ENCODE peak calls at places on chromosome 9, in four cellular contexts. D is WTC11, P is HepG2, R is GM12878. E is an unnamed sample.

GRCh38 chr9:94787268-94787667 is 60.8 kb downstream of the AOPEP start:
- DNase-seq in R (no peak), P (no peak), D (no peak), E (no peak)

GRCh38 chr9:7056237-7056636 is 298.5 kb downstream of the KDM4C start:
- DNase-seq in D (no peak), R (no peak), P (no peak), E (no peak)

GRCh38 chr9:72365525-72366256 is 683 bp upstream of the ZFAND5 start:
- DNase-seq in R (peak), P (peak), D (peak), E (peak)

GRCh38 chr9:106925392-106925791 is 62.4 kb downstream of the ZNF462 start:
- DNase-seq in P (no peak), R (no peak), D (no peak), E (no peak)

GRCh38 chr9:36161187-36161586 is 8.0 kb upstream of the CCIN start:
- DNase-seq in R (no peak), P (no peak), D (no peak), E (no peak)

GRCh38 chr9:4866239-4866969 is 73.7 kb downstream of the RCL1 start:
- DNase-seq in D (no peak), P (no peak), R (no peak), E (no peak)

GRCh38 chr9:134707031-134707680 is 65.6 kb downstream of the COL5A1 start:
- DNase-seq in P (peak), D (no peak), R (no peak), E (no peak)

GRCh38 chr9:94945191-94946144 is 219.0 kb downstream of the AOPEP start:
- DNase-seq in R (no peak), D (no peak), P (no peak), E (peak)

GRCh38 chr9:124017929-124018730 is 6.6 kb downstream of the LHX2 start:
- DNase-seq in D (peak), R (no peak), P (no peak), E (no peak)

GRCh38 chr9:96027271-96028131 is 152.0 kb downstream of the ERCC6L2 start:
- DNase-seq in R (no peak), D (peak), P (no peak), E (no peak)

GRCh38 chr9:88746029-88746743 is 211.2 kb downstream of the NXNL2 start:
- DNase-seq in R (no peak), P (no peak), D (no peak), E (no peak)

GRCh38 chr9:69104830-69105527 is 69.1 kb upstream of the TJP2 start:
- DNase-seq in P (peak), R (no peak), D (peak), E (no peak)

GRCh38 chr9:131999692-132000551 is 79.7 kb downstream of the MED27 start:
- DNase-seq in D (no peak), P (no peak), R (peak), E (peak)
- TF ChIP-seq CREM in D (no peak), P (no peak), R (no peak), E (no peak)

GRCh38 chr9:93671030-93671358 is 94.6 kb downstream of the PHF2 start:
- DNase-seq in D (no peak), P (no peak), R (no peak), E (no peak)

GRCh38 chr9:93668261-93668871 is 92.0 kb downstream of the PHF2 start:
- DNase-seq in P (no peak), R (no peak), D (peak), E (peak)

GRCh38 chr9:93669958-93670207 is 93.5 kb downstream of the PHF2 start:
- DNase-seq in P (no peak), R (no peak), D (no peak), E (no peak)

GRCh38 chr9:93669116-93669957 is 93.0 kb downstream of the PHF2 start:
- DNase-seq in P (no peak), D (peak), R (no peak), E (no peak)

DNA sequence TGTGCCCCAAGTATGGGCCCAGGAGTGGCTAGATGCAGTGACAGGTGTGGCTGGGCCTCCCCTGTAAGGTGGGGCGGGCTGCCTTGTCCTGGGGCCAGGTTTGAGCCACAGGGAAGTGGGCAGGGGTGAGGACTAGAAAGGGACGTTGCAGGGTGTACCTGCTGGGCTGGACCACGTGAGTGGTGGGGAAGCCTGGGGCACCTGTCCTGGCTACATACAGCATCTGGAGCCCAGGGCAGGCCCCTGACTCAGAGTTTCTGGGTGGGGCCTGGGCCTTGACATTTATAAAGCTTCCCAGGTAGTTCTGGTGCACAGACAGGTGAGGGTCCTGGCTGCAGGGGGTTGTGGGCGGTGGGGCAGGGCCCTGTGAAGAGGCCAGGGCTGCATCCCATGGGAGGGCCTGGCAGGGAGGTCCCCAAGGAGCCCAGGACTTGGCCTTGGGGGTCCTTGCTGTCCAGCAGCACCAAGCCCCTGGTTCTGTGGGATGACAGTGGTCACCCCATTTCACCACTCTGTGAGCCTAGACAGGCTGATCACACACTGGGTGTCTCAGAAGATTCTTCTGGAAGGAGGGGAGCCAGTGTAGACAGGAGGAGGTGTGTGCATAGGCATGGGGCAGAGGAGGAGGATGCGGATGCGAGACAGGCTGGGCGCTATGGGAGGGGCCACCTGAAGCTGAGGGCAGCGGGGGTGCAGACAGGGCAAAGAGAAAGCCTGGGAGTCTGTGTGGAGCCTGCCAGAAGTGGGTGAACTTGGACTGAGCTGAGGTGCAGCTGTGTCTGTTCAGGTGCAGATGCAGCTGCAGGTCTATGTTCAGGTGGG is 94.0 kb downstream of the PHF2 start:
- DNase-seq in D (peak), P (no peak), R (no peak), E (no peak)
- TF ChIP-seq CREM in D (no peak), P (no peak), R (no peak), E (no peak)

GRCh38 chr9:79221084-79221483 is 350.7 kb upstream of the TLE4 start:
- DNase-seq in P (no peak), D (no peak), R (no peak), E (no peak)
- TF ChIP-seq CREM in P (no peak), D (no peak), R (no peak), E (no peak)

DNA sequence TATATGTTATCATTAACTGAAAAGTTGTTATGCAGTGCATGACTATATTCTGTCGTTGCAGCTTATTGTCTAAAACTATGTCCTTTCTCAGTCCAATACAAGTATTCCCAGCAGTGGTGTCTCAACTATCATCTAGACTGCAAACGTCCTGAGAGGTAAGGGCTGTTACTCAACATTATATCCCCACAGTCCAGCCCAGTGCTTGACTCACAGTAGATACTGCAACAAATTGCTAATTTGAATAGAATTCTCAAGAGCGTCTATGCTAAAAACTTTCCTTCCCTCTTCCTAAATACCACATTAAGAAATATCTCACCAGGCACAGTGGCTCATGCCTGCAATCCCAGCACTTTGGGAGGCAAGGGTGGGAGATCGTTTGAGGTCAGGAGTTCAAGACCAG is 37.7 kb upstream of the PCSK5 start:
- DNase-seq in P (no peak), D (no peak), R (no peak), E (no peak)
- TF ChIP-seq CREM in P (no peak), D (no peak), R (no peak), E (no peak)

E was measured in K562.